ENCODE peak calls at places on chromosomes 13 and 19, in six cellular contexts. B is GM12865, M is OCI-LY7, S is amygdala, D is GM04503, Q is AML-193. X is an unnamed sample.

GRCh38 chr19:33252418-33252962 is 26.8 kb upstream of the SLC7A10 start:
- DNase-seq in S (no peak), M (no peak), Q (no peak), D (no peak), B (no peak), X (no peak)

GRCh38 chr19:49746206-49746958 is 16.7 kb downstream of the TSKS start:
- DNase-seq in Q (no peak), S (no peak), B (peak), D (no peak), M (peak), X (peak)

GRCh38 chr19:5261151-5261890 is 79.3 kb downstream of the PTPRS start:
- DNase-seq in M (no peak), D (no peak), S (no peak), B (no peak), Q (no peak), X (no peak)

GRCh38 chr19:23795462-23795861 is 36.8 kb upstream of the ZNF681 start:
- DNase-seq in B (no peak), S (no peak), M (no peak), Q (peak), D (no peak), X (no peak)

GRCh38 chr13:24495151-24495729 is 17.3 kb downstream of the PARP4 start:
- DNase-seq in M (no peak), Q (no peak), D (no peak), B (no peak), S (no peak), X (no peak)

GRCh38 chr19:6588508-6589345 is 2.2 kb downstream of the CD70 start:
- DNase-seq in M (peak), B (peak), Q (no peak), S (no peak), D (no peak), X (no peak)

GRCh38 chr13:94020833-94021232 is 458.6 kb downstream of the DCT start:
- DNase-seq in M (no peak), D (no peak), B (no peak), S (no peak), Q (no peak), X (no peak)

GRCh38 chr19:1561236-1561842 is 6.8 kb downstream of the MEX3D start:
- DNase-seq in D (no peak), M (no peak), Q (no peak), S (no peak), B (no peak), X (no peak)

GRCh38 chr13:65149687-65150086 is 2080.4 kb downstream of the PCDH9 start:
- DNase-seq in Q (no peak), S (no peak), M (no peak), D (no peak), B (no peak), X (no peak)

GRCh38 chr19:16585808-16586476 is 13.7 kb upstream of the SLC35E1 start:
- DNase-seq in Q (no peak), M (peak), S (no peak), B (peak), D (no peak), X (no peak)

GRCh38 chr19:41945135-41945766 is 13.9 kb downstream of the RABAC1 start:
- DNase-seq in S (no peak), M (peak), D (no peak), Q (no peak), B (peak), X (no peak)

GRCh38 chr19:47725759-47726401 is 12.7 kb downstream of the EHD2 start:
- DNase-seq in B (no peak), Q (no peak), M (no peak), S (no peak), D (no peak), X (no peak)

GRCh38 chr19:48999481-49000325 is 6.0 kb downstream of the RUVBL2 start:
- DNase-seq in D (no peak), B (peak), Q (peak), M (peak), S (no peak), X (no peak)

GRCh38 chr19:40827386-40828247 is 22.6 kb downstream of the CYP2A6 start:
- DNase-seq in M (no peak), D (no peak), S (no peak), B (no peak), Q (no peak), X (no peak)

GRCh38 chr19:13056052-13056660 is 46.5 kb downstream of the LYL1 start:
- DNase-seq in D (no peak), M (no peak), Q (no peak), B (no peak), S (no peak), X (no peak)

GRCh38 chr19:46654621-46655152 is 6.3 kb downstream of the DACT3 start:
- DNase-seq in Q (no peak), S (peak), D (no peak), M (no peak), B (no peak), X (peak)